ENCODE peak calls at places on chromosomes 4 and X, in six cellular contexts. R is mesenchymal stem cell, N is IMR-90, G is mesendoderm, U is neuronal stem cell, Y is H1. L is an unnamed sample.

GRCh38 chr4:140049924-140050681 is 103.9 kb downstream of the MAML3 start:
- DNase-seq in U (no peak), G (peak; percentile 87), Y (peak; percentile 58), R (no peak), N (peak; percentile 48), L (peak; percentile 69)

GRCh38 chr4:53535567-53535966 is 55.7 kb downstream of the LNX1 start:
- DNase-seq in U (no peak), G (no peak), Y (no peak), N (no peak), R (no peak), L (no peak)

GRCh38 chrX:144586756-144587155 is 660.5 kb upstream of the SPANXN1 start:
- DNase-seq in Y (no peak), N (no peak), R (peak; percentile 64), U (no peak), G (no peak), L (no peak)

GRCh38 chr4:8908206-8908893 is 36.7 kb upstream of the HMX1 start:
- DNase-seq in Y (peak; percentile 39), R (no peak), N (no peak), G (no peak), U (no peak), L (peak; percentile 28)

GRCh38 chr4:48102303-48102702 is 31.7 kb downstream of the TXK start:
- DNase-seq in G (no peak), R (no peak), Y (no peak), N (no peak), U (no peak), L (no peak)

GRCh38 chrX:120755066-120755846 is 120.4 kb downstream of the CT47B1 start:
- DNase-seq in R (no peak), G (no peak), U (no peak), N (no peak), Y (no peak), L (no peak)

GRCh38 chr4:153467154-153467896 is 1.2 kb downstream of the TMEM131L start:
- DNase-seq in G (peak; percentile 71), Y (peak; percentile 79), R (peak; percentile 19), U (no peak), N (no peak), L (peak; percentile 84)

GRCh38 chr4:140037353-140038030 is 116.5 kb downstream of the MAML3 start:
- DNase-seq in Y (no peak), G (no peak), U (no peak), N (peak; percentile 97), R (peak; percentile 80), L (no peak)

GRCh38 chrX:13747836-13748235 is 13.3 kb downstream of the OFD1 start:
- DNase-seq in U (no peak), G (peak; percentile 51), N (peak; percentile 76), R (peak; percentile 63), Y (no peak), L (no peak)

GRCh38 chr4:123340381-123340701 is 56.3 kb upstream of the SPRY1 start:
- DNase-seq in U (no peak), R (peak; percentile 85), G (no peak), Y (no peak), N (peak; percentile 95), L (no peak)

GRCh38 chr4:186740822-186741221 is 17.2 kb upstream of the FAT1 start:
- DNase-seq in G (no peak), U (no peak), R (no peak), Y (no peak), N (peak; percentile 61), L (no peak)

GRCh38 chrX:67614414-67614813 is 70.6 kb downstream of the AR start:
- DNase-seq in U (no peak), N (peak; percentile 25), R (peak; percentile 43), Y (no peak), G (no peak), L (no peak)

GRCh38 chr4:13783800-13784411 is 156.4 kb upstream of the BOD1L1 start:
- DNase-seq in N (no peak), U (no peak), G (no peak), R (no peak), Y (no peak), L (no peak)

GRCh38 chrX:131841496-131842410 is 181.3 kb upstream of the STK26 start:
- DNase-seq in N (peak; percentile 38), G (peak; percentile 77), Y (peak; percentile 49), R (peak; percentile 54), U (peak; percentile 48), L (peak; percentile 68)

GRCh38 chrX:50858548-50858947 is 44.6 kb upstream of the SHROOM4 start:
- DNase-seq in U (no peak), R (no peak), Y (no peak), G (no peak), N (no peak), L (no peak)

GRCh38 chr4:65839288-65839919 is 169.1 kb upstream of the EPHA5 start:
- DNase-seq in N (no peak), G (no peak), U (no peak), Y (no peak), R (no peak), L (no peak)

DNA sequence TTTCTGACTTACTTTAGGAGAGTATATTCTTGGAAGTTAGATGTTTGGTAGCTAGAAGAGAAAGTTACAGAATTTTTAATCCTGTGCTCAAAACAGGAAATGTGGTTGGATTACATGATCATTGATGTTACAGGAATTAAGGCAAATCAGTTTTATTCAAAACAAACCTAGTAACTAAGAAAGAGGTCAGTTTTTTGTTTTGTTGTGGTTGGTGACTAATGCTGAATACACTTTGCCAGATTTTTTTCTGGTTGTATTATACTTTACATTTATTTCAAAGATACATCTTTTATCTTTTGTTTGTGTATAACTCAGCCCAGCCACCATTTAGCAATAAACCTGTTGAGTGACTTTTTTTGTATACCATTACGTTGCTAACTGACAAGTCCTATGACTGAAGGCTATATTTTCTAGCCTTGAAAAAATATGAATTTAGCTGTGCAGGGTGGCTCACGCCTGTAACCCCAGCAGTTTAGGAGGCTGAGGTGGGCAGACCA is 116.7 kb downstream of the KLHL8 start:
- DNase-seq in R (peak; percentile 73), U (no peak), N (peak; percentile 84), Y (no peak), G (no peak), L (no peak)
- H3K4me2 ChIP-seq in R (no peak overlapping the region), U (no peak overlapping the region), N (peak overlapping the region; percentile 44), Y (no peak overlapping the region), G (no peak overlapping the region), L (no peak overlapping the region)

GRCh38 chr4:79862842-79863241 is 210.2 kb downstream of the ANTXR2 start:
- DNase-seq in R (no peak), G (no peak), U (no peak), N (no peak), Y (no peak), L (no peak)
- H3K18ac ChIP-seq in R (peak overlapping the region; percentile 1), G (no peak overlapping the region), U (no peak overlapping the region), N (no peak overlapping the region), Y (no peak overlapping the region), L (no peak overlapping the region)

GRCh38 chrX:106802388-106803275 is at the start of gene TBC1D8B:
- DNase-seq in G (peak; percentile 96), R (peak; percentile 92), Y (peak; percentile 55), N (peak; percentile 92), U (peak; percentile 67), L (peak; percentile 82)
- H2BK15ac ChIP-seq in G (no peak within 1 kb of the TSS), R (no peak within 1 kb of the TSS), Y (peak within 1 kb of the TSS; percentile 46), N (peak within 1 kb of the TSS; percentile 28), U (no peak within 1 kb of the TSS), L (no peak within 1 kb of the TSS)

DNA sequence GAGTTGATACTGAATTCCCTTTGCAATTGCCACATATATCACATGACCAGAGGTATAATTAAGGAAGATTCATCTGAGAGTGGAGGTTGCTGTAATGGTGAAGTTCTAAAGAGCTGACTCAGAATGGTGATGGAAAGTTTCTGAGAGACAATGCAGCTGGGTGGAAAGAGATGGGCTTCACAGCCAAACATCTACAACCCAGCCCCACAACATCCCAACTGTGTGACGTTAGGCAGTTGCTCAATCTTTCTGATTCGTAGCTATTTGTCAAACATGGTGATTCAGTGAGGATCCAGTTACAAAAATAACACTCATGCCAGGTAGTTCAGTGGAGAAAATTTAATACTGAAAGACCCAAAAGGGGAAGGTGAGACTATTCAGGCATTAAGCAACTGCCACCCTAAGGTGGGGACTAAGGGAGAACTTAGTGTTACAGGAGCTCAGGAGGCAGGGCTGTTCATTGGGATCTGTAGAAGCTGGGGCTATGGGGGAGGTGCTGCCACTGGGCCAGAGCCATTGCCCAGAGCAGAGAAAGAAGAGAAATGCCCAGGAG is 6.9 kb upstream of the AFF1 start:
- DNase-seq in U (no peak), R (peak; percentile 98), N (peak; percentile 99), Y (no peak), G (no peak), L (peak; percentile 3)
- H3K4me2 ChIP-seq in U (no peak overlapping the region), R (peak overlapping the region; percentile 42), N (peak overlapping the region; percentile 36), Y (no peak overlapping the region), G (no peak overlapping the region), L (no peak overlapping the region)

DNA sequence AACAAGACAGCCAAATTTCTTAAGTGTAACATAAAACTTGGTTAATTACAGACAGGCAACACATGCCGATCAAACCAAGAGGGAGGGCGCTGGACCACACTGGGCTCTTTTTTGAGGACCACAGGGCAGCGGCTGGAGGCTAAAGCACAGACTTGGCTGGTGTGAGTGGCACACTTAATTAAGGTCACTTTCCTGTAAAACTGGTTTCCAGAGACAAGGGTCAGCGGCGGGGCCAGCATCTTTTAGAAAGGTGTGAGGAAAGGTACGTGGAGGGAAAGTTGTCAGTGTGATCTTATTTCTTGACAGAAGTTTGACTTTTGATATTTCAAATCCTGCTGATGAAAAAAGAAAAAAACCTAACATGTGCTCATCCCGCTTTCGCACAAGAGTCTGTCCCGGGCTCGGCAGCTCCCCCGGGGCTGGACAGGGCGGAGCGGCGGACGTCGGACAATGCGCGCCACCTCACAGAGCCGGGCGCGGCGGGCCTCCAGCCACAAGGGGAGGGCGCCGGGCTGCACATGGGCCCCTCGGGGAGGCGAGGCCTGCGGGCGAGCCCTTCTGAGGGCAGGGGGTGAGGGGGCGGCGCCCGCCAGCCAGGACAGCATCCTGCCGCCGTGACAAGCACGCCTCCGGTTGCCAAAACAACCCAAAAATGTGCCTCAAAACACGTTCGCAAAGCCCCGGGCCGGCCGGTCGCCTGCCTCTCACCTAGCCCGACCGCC is 658 bp upstream of the HSPA4L start:
- DNase-seq in N (peak; percentile 15), G (no peak), R (peak; percentile 55), Y (no peak), U (peak; percentile 12), L (no peak)
- H3K18ac ChIP-seq in N (peak overlapping the region; percentile 8), G (peak overlapping the region; percentile 46), R (peak overlapping the region; percentile 89), Y (peak overlapping the region; percentile 63), U (peak overlapping the region; percentile 98), L (peak overlapping the region; percentile 83)

GRCh38 chr4:110666030-110666429 is 43.2 kb upstream of the PITX2 start:
- DNase-seq in R (no peak), Y (no peak), N (no peak), U (no peak), G (no peak), L (no peak)

GRCh38 chr4:110667670-110668069 is 44.8 kb upstream of the PITX2 start:
- DNase-seq in G (no peak), Y (no peak), R (peak; percentile 24), U (no peak), N (no peak), L (no peak)

GRCh38 chr4:110668463-110669245 is 45.8 kb upstream of the PITX2 start:
- DNase-seq in Y (no peak), U (no peak), N (no peak), G (no peak), R (no peak), L (no peak)

GRCh38 chr4:110663206-110663605 is 40.3 kb upstream of the PITX2 start:
- DNase-seq in U (no peak), R (no peak), G (no peak), N (no peak), Y (no peak), L (no peak)

GRCh38 chr4:110663738-110664444 is 41.0 kb upstream of the PITX2 start:
- DNase-seq in G (no peak), Y (no peak), R (peak; percentile 63), U (no peak), N (peak; percentile 75), L (no peak)
- H2BK15ac ChIP-seq in G (no peak overlapping the region), Y (no peak overlapping the region), R (no peak overlapping the region), U (no peak overlapping the region), N (peak overlapping the region; percentile 71), L (no peak overlapping the region)

GRCh38 chr4:54637325-54637724 is 20.4 kb upstream of the KIT start:
- DNase-seq in Y (no peak), N (no peak), R (no peak), U (no peak), G (no peak), L (no peak)
- H3K4me2 ChIP-seq in Y (no peak overlapping the region), N (no peak overlapping the region), R (no peak overlapping the region), U (no peak overlapping the region), G (no peak overlapping the region), L (no peak overlapping the region)

L was measured in H9.